ENCODE peak calls at places on chromosomes 2 and 18, in four cellular contexts. G is HCT116, C is K562, I is Panc1. R is an unnamed sample.

GRCh38 chr2:138030459-138030858 is 66.2 kb downstream of the HNMT start:
- DNase-seq in G (no peak), C (no peak), I (no peak), R (no peak)

GRCh38 chr2:88656690-88657089 is 29.4 kb upstream of the EIF2AK3 start:
- DNase-seq in G (no peak), C (no peak), I (no peak), R (no peak)

GRCh38 chr2:195407782-195408181 is 249.2 kb upstream of the SLC39A10 start:
- DNase-seq in G (no peak), C (no peak), I (no peak), R (no peak)

GRCh38 chr2:199861116-199861774 is 10.3 kb upstream of the FTCDNL1 start:
- DNase-seq in G (peak), C (no peak), I (peak), R (peak)

GRCh38 chr2:240433973-240434727 is 1.3 kb upstream of the GPC1 start:
- DNase-seq in G (peak), C (peak), I (no peak), R (no peak)

GRCh38 chr18:79770826-79771225 is 26.9 kb upstream of the KCNG2 start:
- DNase-seq in G (no peak), C (no peak), I (no peak), R (no peak)

GRCh38 chr18:2547477-2548087 is 23.7 kb downstream of the METTL4 start:
- DNase-seq in G (peak), C (peak), I (peak), R (peak)

GRCh38 chr2:162704496-162704895 is 134.1 kb downstream of the KCNH7 start:
- DNase-seq in G (no peak), C (no peak), I (no peak), R (no peak)

GRCh38 chr18:59063300-59063895 is 76.3 kb upstream of the SEC11C start:
- DNase-seq in G (no peak), C (no peak), I (no peak), R (no peak)

GRCh38 chr2:120846406-120847095 is 110.9 kb downstream of the GLI2 start:
- DNase-seq in G (no peak), C (no peak), I (no peak), R (no peak)

GRCh38 chr18:66640431-66640830 is 36.5 kb upstream of the CDH19 start:
- DNase-seq in G (no peak), C (no peak), I (no peak), R (no peak)

GRCh38 chr2:26429779-26430654 is 28.3 kb downstream of the DRC1 start:
- DNase-seq in G (no peak), C (no peak), I (no peak), R (no peak)

GRCh38 chr18:8794133-8794986 is 89.0 kb downstream of the MTCL1 start:
- DNase-seq in G (peak), C (no peak), I (no peak), R (peak)

DNA sequence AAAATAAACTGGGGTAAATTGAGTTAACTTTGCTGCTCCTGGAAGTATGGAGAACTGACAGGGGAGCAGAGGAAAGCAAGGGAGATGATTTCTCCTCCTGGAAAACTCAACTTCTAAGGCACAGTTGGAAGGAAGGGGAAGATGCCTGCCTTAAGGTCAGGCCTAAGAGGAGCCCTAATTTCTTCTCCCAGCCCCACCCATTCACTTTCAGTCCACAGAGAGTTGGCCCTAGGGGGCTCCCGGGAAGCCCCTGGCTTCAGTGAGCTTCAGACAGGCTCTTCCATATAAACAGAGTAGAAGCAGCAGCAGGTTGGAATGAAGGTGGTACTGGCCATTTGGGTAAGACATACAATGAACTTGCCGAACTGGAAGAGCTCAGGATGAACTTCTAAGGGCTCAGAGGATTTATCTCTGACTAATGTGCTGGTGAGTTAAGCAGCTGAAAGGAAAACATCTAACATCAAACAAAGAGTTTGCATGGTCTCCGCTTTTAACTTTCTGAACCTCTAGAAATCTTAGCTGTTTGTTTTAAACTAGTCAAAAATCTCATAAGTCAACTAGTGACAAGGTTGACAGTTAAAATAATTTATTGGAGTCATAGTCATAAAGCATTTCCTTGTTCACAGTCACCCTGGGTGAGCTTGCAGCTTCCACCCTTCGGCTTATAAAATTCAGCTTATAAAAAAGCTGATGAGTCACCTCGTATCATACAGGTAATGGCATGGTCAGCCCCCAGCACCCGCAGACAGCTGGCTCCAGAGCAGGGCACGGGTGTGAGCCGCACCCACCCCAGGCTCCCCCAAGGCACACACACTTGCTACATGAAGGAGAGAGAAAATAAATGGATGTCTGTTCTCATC is 9.8 kb downstream of the MALL start:
- DNase-seq in G (peak), C (no peak), I (no peak), R (peak)
- TF ChIP-seq TCF7L2 in G (peak), C (no peak), I (peak), R (no peak)

GRCh38 chr2:17813742-17814458 is 2.4 kb upstream of the MSGN1 start:
- DNase-seq in G (no peak), C (no peak), I (no peak), R (no peak)
- TF ChIP-seq TCF7L2 in G (no peak), C (no peak), I (no peak), R (no peak)

GRCh38 chr2:36708119-36708741 is 11.7 kb downstream of the VIT start:
- DNase-seq in G (peak), C (no peak), I (no peak), R (no peak)
- TF ChIP-seq TCF7L2 in G (no peak), C (no peak), I (no peak), R (no peak)

GRCh38 chr2:5077479-5078089 is 614.6 kb upstream of the SOX11 start:
- DNase-seq in G (no peak), C (no peak), I (no peak), R (no peak)
- TF ChIP-seq TCF7L2 in G (no peak), C (no peak), I (no peak), R (no peak)

GRCh38 chr2:70132244-70133126 is 45.2 kb downstream of the PCBP1 start:
- DNase-seq in G (no peak), C (no peak), I (no peak), R (peak)
- TF ChIP-seq TCF7L2 in G (no peak), C (no peak), I (no peak), R (no peak)